ENCODE peak calls at places on chromosomes 11 and 22, in nine cellular contexts. One of them, this sample, is unnamed.

GRCh38 chr11:37306563-37306962 is 708.5 kb upstream of the RAG2 start:
- DNase-seq in transverse colon: no peak
- DNase-seq in body of pancreas: no peak
- DNase-seq in H1: no peak
- DNase-seq in sigmoid colon: no peak
- DNase-seq in prostate gland: no peak
- DNase-seq in heart left ventricle: no peak
- DNase-seq in ovary: no peak
- DNase-seq in esophagus muscularis mucosa: no peak
- DNase-seq in this sample: no peak

GRCh38 chr11:8641332-8641731 is 41.1 kb downstream of the TRIM66 start:
- DNase-seq in transverse colon: no peak
- DNase-seq in body of pancreas: no peak
- DNase-seq in H1: no peak
- DNase-seq in sigmoid colon: no peak
- DNase-seq in prostate gland: no peak
- DNase-seq in heart left ventricle: no peak
- DNase-seq in ovary: no peak
- DNase-seq in esophagus muscularis mucosa: no peak
- DNase-seq in this sample: no peak

GRCh38 chr11:100719809-100720221 is 32.7 kb downstream of the ARHGAP42 start:
- DNase-seq in transverse colon: peak; percentile 39
- DNase-seq in body of pancreas: peak; percentile 80
- DNase-seq in H1: no peak
- DNase-seq in sigmoid colon: no peak
- DNase-seq in prostate gland: peak; percentile 63
- DNase-seq in heart left ventricle: peak; percentile 72
- DNase-seq in ovary: peak; percentile 66
- DNase-seq in esophagus muscularis mucosa: no peak
- DNase-seq in this sample: peak; percentile 79

GRCh38 chr11:87330072-87330678 is 292.4 kb downstream of the TMEM135 start:
- DNase-seq in transverse colon: no peak
- DNase-seq in body of pancreas: no peak
- DNase-seq in H1: no peak
- DNase-seq in sigmoid colon: no peak
- DNase-seq in prostate gland: no peak
- DNase-seq in heart left ventricle: no peak
- DNase-seq in ovary: no peak
- DNase-seq in esophagus muscularis mucosa: no peak
- DNase-seq in this sample: no peak

GRCh38 chr11:33172996-33173395 is 11.7 kb upstream of the CSTF3 start:
- DNase-seq in transverse colon: no peak
- DNase-seq in body of pancreas: peak; percentile 20
- DNase-seq in H1: no peak
- DNase-seq in sigmoid colon: no peak
- DNase-seq in prostate gland: no peak
- DNase-seq in heart left ventricle: no peak
- DNase-seq in ovary: no peak
- DNase-seq in esophagus muscularis mucosa: no peak
- DNase-seq in this sample: no peak

GRCh38 chr11:33980896-33981295 is 70.6 kb upstream of the CAPRIN1 start:
- DNase-seq in transverse colon: no peak
- DNase-seq in body of pancreas: no peak
- DNase-seq in H1: no peak
- DNase-seq in sigmoid colon: no peak
- DNase-seq in prostate gland: no peak
- DNase-seq in heart left ventricle: no peak
- DNase-seq in ovary: no peak
- DNase-seq in esophagus muscularis mucosa: no peak
- DNase-seq in this sample: no peak

GRCh38 chr11:925496-926301 is at the start of gene AP2A2:
- DNase-seq in transverse colon: peak; percentile 93
- DNase-seq in body of pancreas: peak; percentile 90
- DNase-seq in H1: peak; percentile 93
- DNase-seq in sigmoid colon: peak; percentile 93
- DNase-seq in prostate gland: peak; percentile 82
- DNase-seq in heart left ventricle: peak; percentile 92
- DNase-seq in ovary: peak; percentile 87
- DNase-seq in esophagus muscularis mucosa: no peak
- DNase-seq in this sample: peak; percentile 96

GRCh38 chr11:47101452-47101851 is 75.2 kb downstream of the ARFGAP2 start:
- DNase-seq in transverse colon: no peak
- DNase-seq in body of pancreas: no peak
- DNase-seq in H1: no peak
- DNase-seq in sigmoid colon: no peak
- DNase-seq in prostate gland: no peak
- DNase-seq in heart left ventricle: no peak
- DNase-seq in ovary: no peak
- DNase-seq in esophagus muscularis mucosa: no peak
- DNase-seq in this sample: no peak

GRCh38 chr11:45805305-45806071 is 539 bp downstream of the SLC35C1 start:
- DNase-seq in transverse colon: no peak
- DNase-seq in body of pancreas: peak; percentile 49
- DNase-seq in H1: peak; percentile 66
- DNase-seq in sigmoid colon: peak; percentile 77
- DNase-seq in prostate gland: no peak
- DNase-seq in heart left ventricle: peak; percentile 55
- DNase-seq in ovary: peak; percentile 31
- DNase-seq in esophagus muscularis mucosa: no peak
- DNase-seq in this sample: peak; percentile 30

GRCh38 chr11:45806072-45806933 is 1.4 kb downstream of the SLC35C1 start:
- DNase-seq in transverse colon: no peak
- DNase-seq in body of pancreas: peak; percentile 25
- DNase-seq in H1: no peak
- DNase-seq in sigmoid colon: no peak
- DNase-seq in prostate gland: no peak
- DNase-seq in heart left ventricle: no peak
- DNase-seq in ovary: no peak
- DNase-seq in esophagus muscularis mucosa: no peak
- DNase-seq in this sample: peak; percentile 83

GRCh38 chr11:45802531-45803317 is 2.2 kb upstream of the SLC35C1 start:
- DNase-seq in transverse colon: no peak
- DNase-seq in body of pancreas: no peak
- DNase-seq in H1: no peak
- DNase-seq in sigmoid colon: peak; percentile 59
- DNase-seq in prostate gland: no peak
- DNase-seq in heart left ventricle: no peak
- DNase-seq in ovary: no peak
- DNase-seq in esophagus muscularis mucosa: no peak
- DNase-seq in this sample: no peak

GRCh38 chr11:45803981-45804805 is 756 bp upstream of the SLC35C1 start:
- DNase-seq in transverse colon: peak; percentile 94
- DNase-seq in body of pancreas: peak; percentile 85
- DNase-seq in H1: peak; percentile 88
- DNase-seq in sigmoid colon: peak; percentile 91
- DNase-seq in prostate gland: peak; percentile 79
- DNase-seq in heart left ventricle: peak; percentile 86
- DNase-seq in ovary: peak; percentile 85
- DNase-seq in esophagus muscularis mucosa: no peak
- DNase-seq in this sample: peak; percentile 96

GRCh38 chr11:45804806-45805304 is at the start of gene SLC35C1:
- DNase-seq in transverse colon: peak; percentile 99
- DNase-seq in body of pancreas: peak; percentile 98
- DNase-seq in H1: peak; percentile 96
- DNase-seq in sigmoid colon: peak; percentile 99
- DNase-seq in prostate gland: peak; percentile 97
- DNase-seq in heart left ventricle: peak; percentile 98
- DNase-seq in ovary: peak; percentile 96
- DNase-seq in esophagus muscularis mucosa: peak; percentile 98
- DNase-seq in this sample: peak; percentile 96
- TF ChIP-seq CTCF in transverse colon: peak; percentile 22
- TF ChIP-seq CTCF in body of pancreas: peak; percentile 26
- TF ChIP-seq CTCF in H1: no peak
- TF ChIP-seq CTCF in sigmoid colon: no peak
- TF ChIP-seq CTCF in prostate gland: peak; percentile 49
- TF ChIP-seq CTCF in heart left ventricle: peak; percentile 19
- TF ChIP-seq CTCF in ovary: no peak
- TF ChIP-seq CTCF in esophagus muscularis mucosa: peak; percentile 28
- TF ChIP-seq CTCF in this sample: no peak

GRCh38 chr22:50307891-50308596 is 598 bp upstream of the PLXNB2 start:
- DNase-seq in transverse colon: no peak
- DNase-seq in body of pancreas: no peak
- DNase-seq in H1: no peak
- DNase-seq in sigmoid colon: no peak
- DNase-seq in prostate gland: no peak
- DNase-seq in heart left ventricle: peak; percentile 36
- DNase-seq in ovary: peak; percentile 53
- DNase-seq in esophagus muscularis mucosa: no peak
- DNase-seq in this sample: no peak
- TF ChIP-seq POLR2A in transverse colon: no peak
- TF ChIP-seq POLR2A in body of pancreas: no peak
- TF ChIP-seq POLR2A in H1: no peak
- TF ChIP-seq POLR2A in sigmoid colon: no peak
- TF ChIP-seq POLR2A in prostate gland: no peak
- TF ChIP-seq POLR2A in heart left ventricle: no peak
- TF ChIP-seq POLR2A in ovary: no peak
- TF ChIP-seq POLR2A in esophagus muscularis mucosa: no peak
- TF ChIP-seq POLR2A in this sample: no peak

GRCh38 chr22:20857247-20857643 is 1.4 kb downstream of the PI4KA start:
- DNase-seq in transverse colon: no peak
- DNase-seq in body of pancreas: no peak
- DNase-seq in H1: no peak
- DNase-seq in sigmoid colon: no peak
- DNase-seq in prostate gland: no peak
- DNase-seq in heart left ventricle: no peak
- DNase-seq in ovary: no peak
- DNase-seq in esophagus muscularis mucosa: no peak
- DNase-seq in this sample: no peak

GRCh38 chr22:20857838-20858614 is 585 bp downstream of the PI4KA start:
- DNase-seq in transverse colon: peak; percentile 85
- DNase-seq in body of pancreas: peak; percentile 81
- DNase-seq in H1: peak; percentile 91
- DNase-seq in sigmoid colon: peak; percentile 95
- DNase-seq in prostate gland: peak; percentile 71
- DNase-seq in heart left ventricle: peak; percentile 88
- DNase-seq in ovary: peak; percentile 88
- DNase-seq in esophagus muscularis mucosa: peak; percentile 98
- DNase-seq in this sample: peak; percentile 98

GRCh38 chr22:20853236-20853660 is 5.4 kb downstream of the PI4KA start:
- DNase-seq in transverse colon: no peak
- DNase-seq in body of pancreas: no peak
- DNase-seq in H1: no peak
- DNase-seq in sigmoid colon: no peak
- DNase-seq in prostate gland: no peak
- DNase-seq in heart left ventricle: no peak
- DNase-seq in ovary: no peak
- DNase-seq in esophagus muscularis mucosa: no peak
- DNase-seq in this sample: no peak

GRCh38 chr22:20847318-20847822 is 11.2 kb downstream of the PI4KA start:
- DNase-seq in transverse colon: no peak
- DNase-seq in body of pancreas: no peak
- DNase-seq in H1: no peak
- DNase-seq in sigmoid colon: no peak
- DNase-seq in prostate gland: no peak
- DNase-seq in heart left ventricle: no peak
- DNase-seq in ovary: no peak
- DNase-seq in esophagus muscularis mucosa: no peak
- DNase-seq in this sample: no peak

GRCh38 chr22:20852076-20852475 is 6.5 kb downstream of the PI4KA start:
- DNase-seq in transverse colon: no peak
- DNase-seq in body of pancreas: no peak
- DNase-seq in H1: no peak
- DNase-seq in sigmoid colon: no peak
- DNase-seq in prostate gland: no peak
- DNase-seq in heart left ventricle: no peak
- DNase-seq in ovary: no peak
- DNase-seq in esophagus muscularis mucosa: no peak
- DNase-seq in this sample: no peak
- TF ChIP-seq CTCF in transverse colon: no peak
- TF ChIP-seq CTCF in body of pancreas: no peak
- TF ChIP-seq CTCF in H1: no peak
- TF ChIP-seq CTCF in sigmoid colon: no peak
- TF ChIP-seq CTCF in prostate gland: no peak
- TF ChIP-seq CTCF in heart left ventricle: no peak
- TF ChIP-seq CTCF in ovary: no peak
- TF ChIP-seq CTCF in esophagus muscularis mucosa: no peak
- TF ChIP-seq CTCF in this sample: no peak

GRCh38 chr11:66221726-66222236 is 46.7 kb upstream of the RAB1B start:
- DNase-seq in transverse colon: no peak
- DNase-seq in body of pancreas: no peak
- DNase-seq in H1: no peak
- DNase-seq in sigmoid colon: peak; percentile 50
- DNase-seq in prostate gland: no peak
- DNase-seq in heart left ventricle: no peak
- DNase-seq in ovary: no peak
- DNase-seq in esophagus muscularis mucosa: no peak
- DNase-seq in this sample: no peak
- TF ChIP-seq POLR2A in transverse colon: no peak
- TF ChIP-seq POLR2A in body of pancreas: no peak
- TF ChIP-seq POLR2A in H1: no peak
- TF ChIP-seq POLR2A in sigmoid colon: no peak
- TF ChIP-seq POLR2A in prostate gland: no peak
- TF ChIP-seq POLR2A in heart left ventricle: no peak
- TF ChIP-seq POLR2A in ovary: no peak
- TF ChIP-seq POLR2A in esophagus muscularis mucosa: no peak
- TF ChIP-seq POLR2A in this sample: no peak

DNA sequence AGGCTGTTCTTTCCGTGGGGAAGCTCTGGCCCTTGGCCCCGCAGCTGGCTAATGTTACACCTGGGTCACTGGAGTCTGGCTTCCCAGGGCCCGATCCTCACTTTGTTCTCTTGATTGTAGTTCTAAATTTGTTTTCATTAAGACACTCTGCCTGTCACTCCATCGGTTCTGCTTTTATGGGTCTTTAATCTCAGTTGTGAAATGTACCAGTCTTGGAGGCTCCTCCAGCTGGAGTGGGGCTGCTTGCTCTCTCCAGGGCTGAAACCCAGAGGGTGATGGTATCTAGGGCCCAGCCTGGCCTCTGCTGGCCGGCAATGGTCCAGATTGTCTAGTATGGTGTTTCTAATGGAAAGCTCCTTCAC is 352.9 kb downstream of the TENM4 start:
- DNase-seq in transverse colon: no peak
- DNase-seq in body of pancreas: no peak
- DNase-seq in H1: no peak
- DNase-seq in sigmoid colon: no peak
- DNase-seq in prostate gland: no peak
- DNase-seq in heart left ventricle: no peak
- DNase-seq in ovary: no peak
- DNase-seq in esophagus muscularis mucosa: no peak
- DNase-seq in this sample: no peak
- TF ChIP-seq CTCF in transverse colon: no peak
- TF ChIP-seq CTCF in body of pancreas: no peak
- TF ChIP-seq CTCF in H1: no peak
- TF ChIP-seq CTCF in sigmoid colon: no peak
- TF ChIP-seq CTCF in prostate gland: no peak
- TF ChIP-seq CTCF in heart left ventricle: no peak
- TF ChIP-seq CTCF in ovary: no peak
- TF ChIP-seq CTCF in esophagus muscularis mucosa: no peak
- TF ChIP-seq CTCF in this sample: no peak

DNA sequence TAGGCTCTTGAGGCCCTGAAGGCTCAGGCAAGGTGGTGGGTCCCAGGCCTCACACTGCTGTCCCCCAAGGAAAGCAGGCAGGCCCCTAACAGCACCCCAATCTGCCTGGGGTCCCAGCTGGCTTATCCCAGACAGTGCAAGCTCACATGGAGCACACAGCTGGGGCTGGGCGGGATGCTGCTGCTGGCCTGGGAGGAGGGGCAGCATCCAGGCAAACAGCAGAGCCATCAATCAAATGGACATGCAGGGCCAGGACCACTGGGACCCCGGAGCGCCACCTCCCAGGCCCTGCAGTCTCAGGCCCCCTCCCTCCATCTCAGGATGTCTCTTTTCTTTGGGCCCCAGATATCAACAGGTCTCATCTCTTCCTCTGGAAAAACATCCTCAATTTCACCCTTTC is 140.3 kb downstream of the BRD1 start:
- DNase-seq in transverse colon: no peak
- DNase-seq in body of pancreas: no peak
- DNase-seq in H1: no peak
- DNase-seq in sigmoid colon: no peak
- DNase-seq in prostate gland: no peak
- DNase-seq in heart left ventricle: no peak
- DNase-seq in ovary: no peak
- DNase-seq in esophagus muscularis mucosa: no peak
- DNase-seq in this sample: no peak
- TF ChIP-seq POLR2A in transverse colon: no peak
- TF ChIP-seq POLR2A in body of pancreas: no peak
- TF ChIP-seq POLR2A in H1: no peak
- TF ChIP-seq POLR2A in sigmoid colon: no peak
- TF ChIP-seq POLR2A in prostate gland: no peak
- TF ChIP-seq POLR2A in heart left ventricle: no peak
- TF ChIP-seq POLR2A in ovary: no peak
- TF ChIP-seq POLR2A in esophagus muscularis mucosa: no peak
- TF ChIP-seq POLR2A in this sample: no peak

This sample was measured in lower leg skin.